ENCODE peak calls at places on chromosomes 6 and 20, in seven cellular contexts. S, N, V, J, Q, K and I are unnamed samples.

GRCh38 chr20:59087829-59088433 is 45.3 kb upstream of the PRELID3B start:
- DNase-seq in N (peak), J (peak), V (peak), Q (peak), S (peak), K (peak), I (peak)

GRCh38 chr20:21257192-21257591 is 45.9 kb upstream of the XRN2 start:
- DNase-seq in K (no peak), V (no peak), J (no peak), Q (no peak), N (no peak), S (no peak), I (no peak)

GRCh38 chr20:25543068-25543467 is 42.3 kb downstream of the NINL start:
- DNase-seq in S (no peak), Q (no peak), V (no peak), N (peak), K (no peak), J (no peak), I (no peak)

GRCh38 chr20:17281478-17281877 is 54.6 kb downstream of the PCSK2 start:
- DNase-seq in K (no peak), N (peak), J (peak), V (no peak), Q (peak), S (peak), I (no peak)

GRCh38 chr6:50822078-50822476 is 3.4 kb downstream of the TFAP2B start:
- DNase-seq in S (no peak), J (no peak), Q (no peak), V (no peak), N (no peak), K (no peak), I (no peak)

GRCh38 chr6:118565317-118565960 is 17.3 kb downstream of the PLN start:
- DNase-seq in V (no peak), Q (peak), J (no peak), K (no peak), N (peak), S (peak), I (peak)

GRCh38 chr6:166697113-166697512 is 70.1 kb upstream of the RPS6KA2 start:
- DNase-seq in J (no peak), K (no peak), Q (no peak), S (no peak), V (no peak), N (no peak), I (no peak)

GRCh38 chr6:131013495-131013894 is 49.5 kb downstream of the EPB41L2 start:
- DNase-seq in V (no peak), N (peak), K (no peak), S (no peak), Q (no peak), J (no peak), I (no peak)

GRCh38 chr6:8180327-8181161 is 78.2 kb upstream of the EEF1E1 start:
- DNase-seq in Q (no peak), V (peak), N (peak), K (no peak), J (peak), S (peak), I (no peak)

GRCh38 chr6:36516559-36516958 is 30.7 kb downstream of the STK38 start:
- DNase-seq in J (no peak), K (no peak), N (no peak), Q (no peak), V (no peak), S (no peak), I (no peak)

GRCh38 chr6:160750276-160750689 is 48.2 kb downstream of the PLG start:
- DNase-seq in K (no peak), V (no peak), N (no peak), J (peak), Q (peak), S (peak), I (peak)

GRCh38 chr6:69179681-69180080 is 544.6 kb downstream of the ADGRB3 start:
- DNase-seq in N (peak), S (peak), J (no peak), Q (no peak), V (no peak), K (no peak), I (no peak)

GRCh38 chr20:48425776-48426175 is 402.0 kb downstream of the PREX1 start:
- DNase-seq in V (no peak), J (peak), S (no peak), K (no peak), Q (no peak), N (no peak), I (no peak)

GRCh38 chr6:107115695-107116327 is 496 bp upstream of the BEND3 start:
- DNase-seq in S (peak), V (peak), N (no peak), Q (peak), J (peak), K (no peak), I (peak)

GRCh38 chr6:45610832-45611231 is 233.1 kb upstream of the SUPT3H start:
- DNase-seq in S (no peak), N (no peak), K (no peak), Q (no peak), V (no peak), J (no peak), I (no peak)

GRCh38 chr6:41934278-41935189 is 7.1 kb downstream of the CCND3 start:
- DNase-seq in S (no peak), K (no peak), Q (no peak), N (no peak), V (no peak), J (no peak), I (no peak)

GRCh38 chr6:101931766-101932165 is 538.3 kb downstream of the GRIK2 start:
- DNase-seq in N (no peak), J (no peak), K (no peak), S (no peak), Q (no peak), V (no peak), I (no peak)

GRCh38 chr6:113318553-113318952 is 538.6 kb upstream of the MARCKS start:
- DNase-seq in N (peak), J (no peak), Q (no peak), K (no peak), V (no peak), S (no peak), I (no peak)

GRCh38 chr20:58835231-58835630 is 15.5 kb downstream of the GNAS-AS1 start:
- DNase-seq in S (no peak), Q (no peak), K (no peak), J (no peak), N (no peak), V (no peak), I (no peak)

GRCh38 chr20:1390552-1391403 is 2.1 kb downstream of the FKBP1A start:
- DNase-seq in N (no peak), J (no peak), K (no peak), Q (no peak), V (no peak), S (no peak), I (no peak)

GRCh38 chr6:18746727-18747126 is 359.6 kb downstream of the RNF144B start:
- DNase-seq in J (no peak), N (no peak), Q (no peak), V (no peak), K (no peak), S (no peak), I (no peak)

GRCh38 chr6:6834356-6835342 is 246.1 kb downstream of the LY86 start:
- DNase-seq in Q (no peak), K (no peak), J (no peak), S (no peak), N (peak), V (no peak), I (no peak)

GRCh38 chr6:16043171-16044142 is 85.4 kb upstream of the MYLIP start:
- DNase-seq in N (no peak), K (no peak), Q (no peak), V (no peak), J (no peak), S (no peak), I (peak)

GRCh38 chr20:4401601-4402000 is 320.1 kb upstream of the PRND start:
- DNase-seq in V (no peak), N (peak), Q (no peak), S (no peak), J (no peak), K (no peak), I (no peak)

GRCh38 chr6:94254689-94255088 is 835.3 kb upstream of the EPHA7 start:
- DNase-seq in N (no peak), J (peak), K (no peak), Q (no peak), S (peak), V (no peak), I (no peak)

GRCh38 chr20:47784599-47785320 is 521 bp downstream of the SULF2 start:
- DNase-seq in N (peak), J (peak), S (peak), V (no peak), K (no peak), Q (peak), I (no peak)

GRCh38 chr20:62416651-62417637 is 9.9 kb upstream of the CABLES2 start:
- DNase-seq in Q (no peak), J (no peak), V (no peak), K (no peak), N (no peak), S (no peak), I (no peak)

GRCh38 chr6:153553627-153554026 is 422.5 kb upstream of the RGS17 start:
- DNase-seq in J (peak), K (no peak), S (peak), V (no peak), Q (peak), N (no peak), I (no peak)

GRCh38 chr6:144559865-144560603 is 274.9 kb downstream of the UTRN start:
- DNase-seq in J (no peak), N (peak), S (no peak), K (no peak), V (no peak), Q (peak), I (no peak)

GRCh38 chr6:62283828-62284411 is 2.1 kb downstream of the KHDRBS2 start:
- DNase-seq in V (no peak), J (peak), N (peak), Q (peak), K (no peak), S (peak), I (no peak)

GRCh38 chr6:8054276-8054675 is 9.9 kb downstream of the BLOC1S5 start:
- DNase-seq in N (peak), K (no peak), V (no peak), J (no peak), S (no peak), Q (no peak), I (no peak)

GRCh38 chr6:154614641-154615040 is 104.2 kb upstream of the CNKSR3 start:
- DNase-seq in J (no peak), K (no peak), V (no peak), Q (no peak), S (no peak), N (no peak), I (no peak)

GRCh38 chr6:154613137-154613676 is 102.7 kb upstream of the CNKSR3 start:
- DNase-seq in Q (peak), J (no peak), N (peak), S (no peak), K (no peak), V (no peak), I (no peak)

GRCh38 chr6:154617175-154617574 is 106.7 kb upstream of the CNKSR3 start:
- DNase-seq in S (no peak), Q (no peak), K (no peak), N (peak), V (no peak), J (no peak), I (no peak)

GRCh38 chr6:154614101-154614500 is 103.6 kb upstream of the CNKSR3 start:
- DNase-seq in Q (no peak), J (no peak), K (no peak), S (no peak), N (peak), V (no peak), I (no peak)

DNA sequence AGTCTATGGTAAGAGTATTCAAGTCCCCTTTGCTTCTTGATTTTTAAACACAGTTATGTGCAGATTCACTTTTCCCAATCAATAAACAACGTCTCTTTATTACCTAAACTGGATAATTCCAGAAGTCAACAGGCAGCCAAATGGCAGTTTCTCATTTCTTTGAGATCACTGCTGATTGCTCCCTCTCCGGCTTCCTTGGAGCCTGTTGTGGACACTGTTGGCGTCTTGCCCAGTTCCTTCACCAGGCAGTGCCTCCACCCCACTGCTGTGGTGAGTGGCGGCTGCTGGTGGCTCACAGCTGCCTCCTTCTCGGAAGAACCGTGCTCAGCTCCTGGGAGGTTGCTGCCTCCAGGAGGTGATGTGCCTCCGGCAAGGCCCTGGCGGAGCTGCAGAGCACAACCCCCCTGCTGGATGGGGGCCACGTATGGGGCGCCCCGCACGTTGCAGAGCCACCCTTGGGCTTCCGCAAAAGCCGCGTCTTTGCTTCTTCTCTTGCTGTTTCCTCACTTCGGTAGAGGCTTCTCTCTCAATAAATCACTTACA is 105.1 kb upstream of the CNKSR3 start:
- DNase-seq in K (no peak), S (peak), Q (peak), J (no peak), N (peak), V (peak), I (no peak)
- TF ChIP-seq CTCF in K (no peak), S (peak), Q (no peak), J (no peak), N (peak), V (no peak), I (no peak)

DNA sequence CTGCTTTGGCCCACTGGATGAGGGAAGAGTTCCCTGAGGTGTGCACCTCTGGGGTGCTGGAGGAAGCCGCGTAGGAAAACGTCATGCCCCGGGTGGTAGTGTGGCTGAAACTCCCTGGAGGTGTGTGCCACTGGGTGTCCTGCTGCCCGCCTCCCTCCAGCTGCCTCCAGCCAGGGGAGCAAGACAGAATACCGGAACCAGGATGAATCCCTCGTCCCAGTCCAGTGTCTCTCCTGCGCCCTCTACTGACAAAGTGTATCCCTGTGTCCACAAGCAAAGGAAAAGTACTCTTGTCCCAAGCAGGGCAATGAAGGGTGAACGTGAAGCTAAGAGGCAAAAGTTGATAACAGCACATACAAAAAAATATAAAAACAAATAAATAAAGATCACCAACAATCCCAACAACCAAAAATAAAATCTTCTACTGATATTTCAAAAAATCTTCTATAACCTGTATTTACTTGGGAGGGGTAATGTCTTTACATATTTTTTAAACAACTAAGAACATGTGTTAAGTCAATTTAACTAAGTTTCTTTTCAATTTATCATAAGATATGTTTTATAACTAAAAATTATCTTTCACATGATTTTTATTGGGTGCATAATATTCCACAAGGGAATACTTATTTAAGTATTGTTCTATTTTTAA is 437.6 kb downstream of the MAFB start:
- DNase-seq in N (no peak), S (peak), Q (peak), V (no peak), J (peak), K (no peak), I (peak)
- TF ChIP-seq CTCF in N (peak), S (peak), Q (peak), V (no peak), J (peak), K (no peak), I (peak)

GRCh38 chr6:63816401-63816975 is 180.9 kb downstream of the PHF3 start:
- DNase-seq in K (no peak), V (no peak), J (no peak), N (no peak), S (no peak), Q (no peak), I (no peak)

GRCh38 chr6:63814459-63814858 is 178.9 kb downstream of the PHF3 start:
- DNase-seq in N (no peak), J (no peak), V (no peak), K (no peak), Q (no peak), S (no peak), I (no peak)

GRCh38 chr6:63817492-63818050 is 182.0 kb downstream of the PHF3 start:
- DNase-seq in K (no peak), Q (no peak), V (no peak), J (no peak), N (no peak), S (no peak), I (no peak)

GRCh38 chr6:63816979-63817436 is 181.4 kb downstream of the PHF3 start:
- DNase-seq in K (no peak), Q (no peak), S (peak), V (no peak), J (peak), N (no peak), I (no peak)

DNA sequence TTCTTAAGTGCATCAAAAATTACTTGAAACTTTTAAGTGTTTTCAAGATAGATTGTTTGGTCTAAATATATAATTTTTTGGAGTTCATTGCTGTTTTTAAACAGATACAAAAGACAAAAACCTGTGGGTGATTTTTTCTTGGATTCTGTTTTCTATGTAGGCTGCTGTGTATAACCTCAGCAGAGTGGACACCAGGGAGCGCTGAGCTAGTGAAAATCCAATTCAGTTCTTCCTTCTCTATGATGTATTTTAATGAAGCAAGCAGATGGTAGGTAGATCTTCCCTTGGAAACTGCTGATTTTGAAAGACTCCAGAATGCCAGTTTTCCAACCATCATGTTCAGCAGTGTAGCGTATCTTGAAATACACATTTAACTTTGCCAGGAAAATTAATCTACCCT is 177.9 kb downstream of the PHF3 start:
- DNase-seq in V (no peak), S (no peak), N (no peak), J (peak), K (no peak), Q (no peak), I (no peak)
- TF ChIP-seq CTCF in V (no peak), S (peak), N (peak), J (peak), K (no peak), Q (no peak), I (no peak)

GRCh38 chr6:158655569-158656450 is 6.0 kb downstream of the SYTL3 start:
- DNase-seq in S (no peak), V (peak), Q (no peak), N (no peak), J (no peak), K (no peak), I (no peak)

GRCh38 chr6:158663465-158664167 is 13.8 kb downstream of the SYTL3 start:
- DNase-seq in J (no peak), N (no peak), K (no peak), V (peak), Q (no peak), S (peak), I (no peak)

GRCh38 chr6:158662607-158663464 is 13.0 kb downstream of the SYTL3 start:
- DNase-seq in N (peak), V (peak), S (no peak), K (no peak), J (no peak), Q (no peak), I (no peak)

GRCh38 chr6:158661156-158661555 is 11.3 kb downstream of the SYTL3 start:
- DNase-seq in Q (no peak), V (peak), K (no peak), J (no peak), N (no peak), S (peak), I (no peak)

DNA sequence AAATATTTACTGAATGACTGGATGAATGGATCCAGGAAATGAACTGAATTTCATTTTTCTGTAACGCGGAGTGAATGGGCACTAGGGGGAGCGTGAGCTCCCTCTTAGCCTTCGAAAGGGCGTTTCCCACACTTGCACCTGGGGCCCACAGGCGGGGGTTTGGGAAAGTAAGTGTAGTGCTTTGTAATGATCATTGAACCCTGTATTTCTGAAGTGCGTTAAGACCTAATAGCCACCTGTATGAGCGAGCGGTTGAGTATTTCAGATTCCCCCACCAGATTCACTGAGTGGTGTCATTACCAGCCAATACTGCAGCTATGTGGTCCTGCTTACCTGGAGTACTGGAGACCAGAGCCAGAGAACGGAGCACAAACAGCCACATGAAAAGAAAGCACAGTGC is 10.5 kb downstream of the SYTL3 start:
- DNase-seq in J (peak), Q (peak), N (no peak), V (peak), S (peak), K (no peak), I (peak)
- TF ChIP-seq CTCF in J (peak), Q (peak), N (peak), V (peak), S (peak), K (no peak), I (peak)